ENCODE peak calls at places on chromosomes 7 and 10, in nine cellular contexts. P is MM.1S; K is cardiac muscle cell; Q is HCT116; N is adrenal gland; D is left ventricle myocardium inferior; M is body of pancreas; F is ovary; A is CD8-positive, alpha-beta T cell. U is an unnamed sample. For H3K9me3, the result is how much of the 10 kb centered on the place peaks cover.

GRCh38 chr7:16649196-16649595 is 3.2 kb downstream of the BZW2 start:
- DNase-seq in P (no peak), K (no peak), Q (no peak), N (no peak), D (no peak), M (no peak), F (no peak), A (no peak), U (no peak)

GRCh38 chr10:125260260-125260659 is 99.9 kb upstream of the CTBP2 start:
- DNase-seq in P (no peak), K (no peak), Q (no peak), N (no peak), D (no peak), M (no peak), F (no peak), A (no peak), U (no peak)

GRCh38 chr7:139066315-139066714 is 30.5 kb upstream of the ZC3HAV1L start:
- DNase-seq in P (no peak), K (no peak), Q (no peak), N (no peak), D (no peak), M (no peak), F (no peak), A (no peak), U (no peak)

GRCh38 chr10:43998021-43998809 is 349.5 kb upstream of the ZNF32 start:
- DNase-seq in P (peak), K (peak), Q (no peak), N (no peak), D (no peak), M (no peak), F (no peak), A (no peak), U (no peak)

GRCh38 chr10:71553371-71553900 is 156.7 kb downstream of the CDH23 start:
- DNase-seq in P (no peak), K (no peak), Q (no peak), N (no peak), D (no peak), M (no peak), F (no peak), A (no peak), U (no peak)

GRCh38 chr7:102859084-102859798 is 53.6 kb upstream of the LRRC17 start:
- DNase-seq in P (no peak), K (no peak), Q (no peak), N (no peak), D (no peak), M (no peak), F (no peak), A (no peak), U (no peak)

GRCh38 chr10:100370976-100371706 is 24.1 kb downstream of the SCD start:
- DNase-seq in P (peak), K (peak), Q (peak), N (peak), D (peak), M (peak), F (peak), A (peak), U (peak)

GRCh38 chr10:78852856-78853255 is 215.9 kb upstream of the ZMIZ1 start:
- DNase-seq in P (no peak), K (peak), Q (peak), N (peak), D (no peak), M (peak), F (no peak), A (no peak), U (no peak)

GRCh38 chr10:34967411-34967880 is 122.7 kb downstream of the CUL2 start:
- DNase-seq in P (no peak), K (peak), Q (no peak), N (peak), D (peak), M (peak), F (peak), A (no peak), U (peak)

GRCh38 chr7:92798517-92799249 is 37.7 kb downstream of the CDK6 start:
- DNase-seq in P (no peak), K (peak), Q (no peak), N (no peak), D (no peak), M (no peak), F (no peak), A (no peak), U (no peak)

DNA sequence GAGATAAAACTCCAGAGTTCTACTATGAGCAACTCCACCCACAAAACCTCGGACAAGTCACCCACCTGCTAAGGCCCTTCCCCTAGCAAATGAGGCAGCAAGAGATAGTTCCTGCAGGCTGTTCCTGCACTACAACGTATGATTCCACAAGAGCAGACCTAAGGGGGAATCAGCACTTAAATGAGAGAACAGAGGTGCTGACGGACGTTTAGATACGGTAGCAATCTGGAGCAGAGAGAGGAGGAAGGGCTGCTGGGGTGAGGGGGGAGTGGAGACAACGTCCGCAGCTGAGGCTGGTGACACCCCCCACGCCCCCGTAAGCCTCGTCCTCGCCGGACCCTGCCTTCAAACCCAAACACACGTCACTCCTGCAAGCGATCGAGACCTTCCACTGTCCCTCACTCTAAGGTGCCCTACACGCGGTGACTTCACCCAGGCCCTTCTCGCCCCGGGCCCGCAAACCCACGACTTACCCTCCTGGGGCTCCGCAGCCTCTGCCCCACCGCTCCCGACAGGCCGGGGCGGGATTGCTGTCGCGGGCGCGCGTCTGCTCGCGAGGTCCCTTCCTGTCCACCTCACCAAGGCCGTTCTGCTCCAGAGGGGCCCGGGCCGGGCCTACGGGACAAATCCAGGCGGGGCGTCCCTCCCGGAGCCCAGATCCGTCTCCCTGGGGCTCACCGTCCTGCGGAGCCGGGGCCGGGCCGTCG is 635 bp downstream of the ZNF12 start:
- DNase-seq in P (peak), K (peak), Q (no peak), N (peak), D (no peak), M (peak), F (peak), A (peak), U (peak)
- H3K9me3 ChIP-seq in P (under half), K (under half), Q (under half), N (under half), D (under half), M (under half), F (under half), A (under half), U (under half)

DNA sequence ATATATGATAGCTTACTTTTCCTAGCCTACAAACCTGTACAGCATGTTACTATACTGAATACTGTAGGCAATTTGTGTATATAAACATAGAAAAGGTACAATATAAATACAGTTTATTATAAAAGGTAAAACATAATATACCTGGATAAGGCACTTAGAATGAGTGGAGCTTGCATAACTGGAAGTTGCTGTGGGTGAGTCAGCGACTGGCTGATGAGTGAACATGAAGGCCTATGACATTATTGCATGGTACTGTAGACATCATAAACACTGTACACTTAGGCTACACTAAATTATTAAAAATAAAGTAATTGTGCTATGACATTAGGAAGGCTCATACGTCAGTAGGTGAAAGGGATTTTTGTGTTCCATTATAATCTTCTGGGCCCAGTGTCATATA is 228.8 kb downstream of the HDAC9 start:
- DNase-seq in P (no peak), K (no peak), Q (no peak), N (no peak), D (no peak), M (no peak), F (no peak), A (no peak), U (no peak)
- H3K27ac ChIP-seq in P (no peak), K (no peak), Q (no peak), N (no peak), D (no peak), M (no peak), F (no peak), A (no peak), U (no peak)

GRCh38 chr7:159211540-159212182 is 67.0 kb upstream of the VIPR2 start:
- DNase-seq in P (no peak), K (no peak), Q (no peak), N (peak), D (no peak), M (peak), F (no peak), A (no peak), U (peak)
- H3K9me3 ChIP-seq in P (under half), K (under half), Q (under half), N (under half), D (under half), M (under half), F (under half), A (under half), U (under half)

GRCh38 chr7:47832105-47832715 is 116.1 kb downstream of the PKD1L1 start:
- DNase-seq in P (no peak), K (no peak), Q (no peak), N (no peak), D (no peak), M (no peak), F (no peak), A (no peak), U (no peak)

GRCh38 chr7:47839381-47839780 is 108.9 kb downstream of the PKD1L1 start:
- DNase-seq in P (no peak), K (no peak), Q (no peak), N (no peak), D (no peak), M (no peak), F (no peak), A (no peak), U (no peak)

GRCh38 chr7:47833211-47833610 is 115.1 kb downstream of the PKD1L1 start:
- DNase-seq in P (no peak), K (no peak), Q (no peak), N (no peak), D (no peak), M (no peak), F (no peak), A (no peak), U (no peak)

GRCh38 chr7:47836080-47836479 is 112.2 kb downstream of the PKD1L1 start:
- DNase-seq in P (no peak), K (no peak), Q (no peak), N (no peak), D (no peak), M (no peak), F (no peak), A (no peak), U (no peak)

GRCh38 chr7:47836513-47837202 is 111.6 kb downstream of the PKD1L1 start:
- DNase-seq in P (no peak), K (no peak), Q (no peak), N (no peak), D (no peak), M (no peak), F (no peak), A (no peak), U (no peak)
- H3K27ac ChIP-seq in P (no peak), K (no peak), Q (no peak), N (no peak), D (no peak), M (no peak), F (no peak), A (no peak), U (no peak)

GRCh38 chr10:83713423-83713822 is 425.9 kb upstream of the GHITM start:
- DNase-seq in P (no peak), K (no peak), Q (no peak), N (no peak), D (no peak), M (no peak), F (no peak), A (no peak), U (no peak)
- H3K9me3 ChIP-seq in P (under half), K (under half), Q (under half), N (under half), D (under half), M (under half), F (under half), A (under half), U (under half)

GRCh38 chr7:150368098-150368883 is at the start of gene REPIN1:
- DNase-seq in P (peak), K (peak), Q (peak), N (peak), D (peak), M (peak), F (peak), A (peak), U (peak)

GRCh38 chr7:150363872-150364271 is 4.8 kb upstream of the REPIN1 start:
- DNase-seq in P (no peak), K (no peak), Q (no peak), N (no peak), D (no peak), M (no peak), F (no peak), A (no peak), U (no peak)

GRCh38 chr7:150367187-150367510 is 1.5 kb upstream of the REPIN1 start:
- DNase-seq in P (peak), K (no peak), Q (no peak), N (no peak), D (no peak), M (no peak), F (no peak), A (no peak), U (no peak)

GRCh38 chr7:150367677-150368097 is 935 bp upstream of the REPIN1 start:
- DNase-seq in P (no peak), K (peak), Q (no peak), N (no peak), D (no peak), M (no peak), F (no peak), A (no peak), U (no peak)

DNA sequence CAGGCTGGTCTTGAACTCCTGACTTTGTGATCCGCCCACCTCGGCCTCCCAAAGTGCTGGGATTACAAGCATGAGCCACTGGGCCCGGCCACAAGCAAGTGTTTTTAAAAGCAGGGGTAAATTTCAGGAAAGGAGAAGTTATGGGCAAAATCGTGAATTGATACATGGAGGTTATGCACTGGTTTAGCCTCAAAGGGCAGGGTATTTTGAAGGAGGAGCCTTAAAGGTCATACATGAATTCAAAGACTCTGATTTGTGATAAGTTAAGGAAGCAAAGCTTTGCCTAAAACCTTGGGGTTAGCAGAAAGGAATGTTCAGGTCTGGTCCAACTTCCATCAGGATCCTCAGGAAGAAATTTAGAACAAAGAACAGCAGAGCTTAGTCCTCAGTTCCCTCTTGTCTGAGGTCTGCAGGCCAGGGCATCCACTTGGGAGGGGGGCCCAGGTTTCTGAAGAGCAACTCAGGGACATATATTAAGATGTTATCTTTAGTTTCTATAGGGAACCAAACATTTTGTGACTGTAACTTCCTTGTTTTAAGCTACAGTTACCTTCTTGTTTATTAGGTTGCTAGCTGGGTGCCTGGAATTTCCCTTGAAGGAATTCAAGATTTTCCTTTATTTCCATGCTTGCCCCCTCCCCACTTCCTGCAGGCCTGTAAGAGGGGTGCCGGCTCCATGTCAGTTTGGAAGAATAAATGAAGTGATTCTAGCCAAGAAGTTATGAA is 2.8 kb upstream of the REPIN1 start:
- DNase-seq in P (no peak), K (no peak), Q (no peak), N (no peak), D (no peak), M (no peak), F (no peak), A (no peak), U (no peak)
- H3K27ac ChIP-seq in P (peak), K (no peak), Q (no peak), N (no peak), D (no peak), M (no peak), F (no peak), A (no peak), U (no peak)

GRCh38 chr7:261341-262250 is 28.4 kb upstream of the FOXL3 start:
- DNase-seq in P (no peak), K (no peak), Q (no peak), N (no peak), D (peak), M (no peak), F (no peak), A (no peak), U (peak)
- H3K9me3 ChIP-seq in P (under half), K (under half), Q (under half), N (under half), D (under half), M (under half), F (under half), A (under half), U (under half)

GRCh38 chr7:107924841-107925490 is 34.0 kb downstream of the DLD start:
- DNase-seq in P (peak), K (no peak), Q (no peak), N (no peak), D (no peak), M (no peak), F (no peak), A (no peak), U (no peak)
- H3K27ac ChIP-seq in P (no peak), K (no peak), Q (no peak), N (no peak), D (peak), M (no peak), F (no peak), A (no peak), U (no peak)

GRCh38 chr10:128614206-128614605 is 488.0 kb upstream of the MKI67 start:
- DNase-seq in P (no peak), K (no peak), Q (no peak), N (no peak), D (no peak), M (no peak), F (no peak), A (no peak), U (no peak)

GRCh38 chr10:128610113-128610512 is 483.9 kb upstream of the MKI67 start:
- DNase-seq in P (no peak), K (no peak), Q (no peak), N (no peak), D (no peak), M (no peak), F (no peak), A (no peak), U (no peak)

GRCh38 chr10:128609460-128609859 is 483.2 kb upstream of the MKI67 start:
- DNase-seq in P (no peak), K (no peak), Q (no peak), N (no peak), D (no peak), M (no peak), F (no peak), A (no peak), U (peak)

GRCh38 chr10:128615154-128615553 is 488.9 kb upstream of the MKI67 start:
- DNase-seq in P (no peak), K (no peak), Q (no peak), N (no peak), D (no peak), M (no peak), F (no peak), A (no peak), U (no peak)

DNA sequence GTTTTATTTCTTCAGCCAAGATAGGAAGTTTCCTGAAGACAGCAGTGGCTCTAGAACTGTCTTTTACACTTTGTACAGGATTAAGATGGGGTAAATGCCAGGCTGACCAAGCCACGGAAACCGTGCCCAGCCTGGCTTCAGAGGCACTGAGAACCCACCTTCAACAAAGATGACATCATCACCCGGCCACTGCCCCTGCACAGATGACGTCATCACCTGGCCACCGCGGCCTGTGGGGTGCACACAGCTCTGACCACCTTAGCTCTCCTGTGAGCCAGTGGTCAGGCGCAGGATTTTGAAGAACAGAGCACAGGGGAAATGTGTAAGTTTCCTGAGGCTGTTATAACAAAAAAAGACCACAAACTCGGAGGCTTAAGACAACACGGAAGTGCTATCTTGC is 486.4 kb upstream of the MKI67 start:
- DNase-seq in P (no peak), K (no peak), Q (no peak), N (no peak), D (no peak), M (no peak), F (no peak), A (no peak), U (no peak)
- H3K9me3 ChIP-seq in P (under half), K (under half), Q (under half), N (under half), D (under half), M (under half), F (under half), A (under half), U (under half)

GRCh38 chr10:60849762-60850161 is 71.5 kb downstream of the CDK1 start:
- DNase-seq in P (no peak), K (no peak), Q (no peak), N (no peak), D (no peak), M (no peak), F (no peak), A (no peak), U (no peak)

GRCh38 chr10:60846173-60846572 is 67.9 kb downstream of the CDK1 start:
- DNase-seq in P (no peak), K (peak), Q (peak), N (no peak), D (no peak), M (no peak), F (no peak), A (no peak), U (no peak)

GRCh38 chr10:60848680-60849079 is 70.4 kb downstream of the CDK1 start:
- DNase-seq in P (no peak), K (no peak), Q (no peak), N (no peak), D (no peak), M (no peak), F (no peak), A (no peak), U (no peak)

GRCh38 chr10:60849217-60849616 is 70.9 kb downstream of the CDK1 start:
- DNase-seq in P (no peak), K (no peak), Q (no peak), N (no peak), D (no peak), M (no peak), F (no peak), A (no peak), U (no peak)

GRCh38 chr10:60848126-60848525 is 69.8 kb downstream of the CDK1 start:
- DNase-seq in P (no peak), K (peak), Q (no peak), N (peak), D (no peak), M (peak), F (peak), A (no peak), U (no peak)
- H3K27ac ChIP-seq in P (no peak), K (no peak), Q (no peak), N (no peak), D (peak), M (no peak), F (no peak), A (no peak), U (no peak)

U was measured in right cardiac atrium.